ENCODE peak calls at places on chromosomes 16 and 17, in eight cellular contexts. Q is CD8-positive, alpha-beta T cell; J is activated CD4-positive, alpha-beta T cell treated with anti-CD3 and anti-CD28 coated beads, Interleukin-2, amount 50 U/mL, for 1 hour; E is body of pancreas; S is stimulated activated CD8-positive, alpha-beta memory T cell treated with anti-CD3 and anti-CD28 coated beads, Interleukin-4, amount 100 ng/mL, for 24 hours; A is thoracic aorta; K is posterior vena cava; Y is sigmoid colon. T is an unnamed sample.

GRCh38 chr17:47203984-47204721 is 5.0 kb upstream of the MYL4 start:
- DNase-seq in S (peak), E (no peak), Q (peak), A (no peak), J (peak), K (no peak), Y (no peak), T (no peak)

GRCh38 chr17:76725580-76726230 is 701 bp downstream of the JMJD6 start:
- DNase-seq in J (peak), K (peak), Y (peak), S (peak), A (peak), Q (peak), E (peak), T (peak)

GRCh38 chr17:82101301-82101715 is 3.3 kb upstream of the FASN start:
- DNase-seq in S (no peak), E (no peak), Q (no peak), K (no peak), J (no peak), Y (no peak), A (no peak), T (no peak)

GRCh38 chr17:81371910-81372760 is 23.1 kb upstream of the BAHCC1 start:
- DNase-seq in Q (no peak), A (no peak), Y (peak), E (peak), S (no peak), J (no peak), K (no peak), T (no peak)

GRCh38 chr16:66696669-66697630 is at the start of gene CMTM4:
- DNase-seq in E (peak), Q (peak), Y (peak), S (peak), K (peak), A (peak), J (peak), T (peak)

GRCh38 chr16:68658258-68658973 is 13.3 kb downstream of the CDH3 start:
- DNase-seq in K (no peak), J (no peak), A (no peak), E (no peak), S (no peak), Q (no peak), Y (no peak), T (no peak)

GRCh38 chr17:67194134-67194533 is 50.9 kb downstream of the HELZ start:
- DNase-seq in J (no peak), E (no peak), Y (no peak), S (no peak), Q (no peak), A (no peak), K (no peak), T (no peak)

GRCh38 chr17:2025220-2025621 is at the start of gene RTN4RL1:
- DNase-seq in K (peak), E (peak), A (no peak), J (peak), S (peak), Q (peak), Y (peak), T (peak)

GRCh38 chr16:11089504-11090124 is 145.2 kb downstream of the CLEC16A start:
- DNase-seq in S (no peak), Q (no peak), J (no peak), A (no peak), E (peak), K (peak), Y (peak), T (peak)

GRCh38 chr17:65902831-65903549 is 288.9 kb downstream of the CEP112 start:
- DNase-seq in E (peak), K (no peak), A (no peak), Q (no peak), Y (no peak), J (no peak), S (no peak), T (no peak)

GRCh38 chr17:4587803-4588202 is 3.5 kb downstream of the SMTNL2 start:
- DNase-seq in A (no peak), S (no peak), J (no peak), K (no peak), Q (no peak), E (no peak), Y (no peak), T (no peak)

GRCh38 chr16:86925067-86925791 is 346.9 kb downstream of the FOXL1 start:
- DNase-seq in E (no peak), A (no peak), K (peak), S (no peak), Y (no peak), J (no peak), Q (no peak), T (no peak)

GRCh38 chr17:38617967-38618760 is 12.4 kb upstream of the SRCIN1 start:
- DNase-seq in Q (no peak), Y (no peak), J (no peak), K (peak), S (no peak), E (no peak), A (no peak), T (no peak)

GRCh38 chr16:71441348-71441781 is 489 bp downstream of the TLE7 start:
- DNase-seq in J (peak), E (no peak), S (no peak), A (no peak), Q (no peak), Y (no peak), K (peak), T (no peak)

GRCh38 chr17:79621151-79621940 is 10.5 kb upstream of the RBFOX3 start:
- DNase-seq in S (no peak), Y (peak), J (no peak), Q (no peak), E (no peak), A (no peak), K (peak), T (peak)

GRCh38 chr16:23847938-23848337 is 12.2 kb downstream of the PRKCB start:
- DNase-seq in Q (no peak), J (peak), Y (no peak), S (peak), A (no peak), E (no peak), K (no peak), T (no peak)

GRCh38 chr17:76232342-76232741 is 8.0 kb downstream of the RNF157 start:
- DNase-seq in J (no peak), E (no peak), A (no peak), Y (no peak), S (no peak), Q (no peak), K (no peak), T (no peak)

GRCh38 chr16:29678691-29679267 is at the start of gene QPRT:
- DNase-seq in K (no peak), Y (peak), A (no peak), E (peak), S (no peak), Q (no peak), J (no peak), T (peak)

GRCh38 chr16:24525970-24526559 is 13.3 kb upstream of the RBBP6 start:
- DNase-seq in A (no peak), Q (no peak), K (no peak), Y (no peak), S (no peak), E (peak), J (no peak), T (no peak)

T was measured in left lung.